ENCODE peak calls at places on chromosomes 5 and 9, in six cellular contexts. E is suprapubic skin, D is glutamatergic neuron, F is nephron progenitor cell, V is adrenal gland, I is colonic mucosa. M is an unnamed sample.

GRCh38 chr5:134141346-134142050 is 27.0 kb downstream of the TCF7 start:
- DNase-seq in E (peak; percentile 44), D (no peak), F (no peak), V (peak; percentile 12), I (no peak), M (peak; percentile 37)

GRCh38 chr5:111017731-111018130 is 53.8 kb upstream of the TSLP start:
- DNase-seq in E (no peak), D (no peak), F (no peak), V (no peak), I (no peak), M (no peak)

GRCh38 chr5:149216515-149216914 is 55.1 kb upstream of the AFAP1L1 start:
- DNase-seq in E (no peak), D (no peak), F (no peak), V (no peak), I (no peak), M (no peak)

GRCh38 chr5:62486672-62487071 is 74.1 kb downstream of the IPO11 start:
- DNase-seq in E (no peak), D (no peak), F (no peak), V (no peak), I (no peak), M (no peak)

GRCh38 chr5:134349463-134349862 is 17.5 kb downstream of the CDKL3 start:
- DNase-seq in E (no peak), D (no peak), F (no peak), V (no peak), I (no peak), M (no peak)

GRCh38 chr9:125649315-125649714 is 57.7 kb downstream of the MAPKAP1 start:
- DNase-seq in E (no peak), D (no peak), F (no peak), V (peak; percentile 65), I (no peak), M (no peak)

GRCh38 chr5:176614805-176615478 is 5.0 kb upstream of the GPRIN1 start:
- DNase-seq in E (no peak), D (no peak), F (no peak), V (peak; percentile 48), I (no peak), M (no peak)

GRCh38 chr5:14212838-14213237 is 69.7 kb downstream of the TRIO start:
- DNase-seq in E (no peak), D (no peak), F (no peak), V (no peak), I (peak; percentile 64), M (no peak)

GRCh38 chr5:34849253-34849652 is 10.3 kb downstream of the TTC23L start:
- DNase-seq in E (no peak), D (no peak), F (no peak), V (no peak), I (no peak), M (no peak)

GRCh38 chr9:83707518-83707767 is 315 bp downstream of the UBQLN1 start:
- DNase-seq in E (peak; percentile 91), D (no peak), F (no peak), V (no peak), I (no peak), M (no peak)

GRCh38 chr9:130444565-130445221 is at the start of gene ASS1:
- DNase-seq in E (no peak), D (no peak), F (peak; percentile 81), V (peak; percentile 86), I (peak; percentile 91), M (peak; percentile 28)

GRCh38 chr5:180718810-180719453 is 20.9 kb downstream of the OR2Y1 start:
- DNase-seq in E (no peak), D (no peak), F (peak; percentile 27), V (no peak), I (no peak), M (peak; percentile 52)

GRCh38 chr5:1540166-1540565 is 16.4 kb upstream of the LPCAT1 start:
- DNase-seq in E (no peak), D (no peak), F (no peak), V (no peak), I (no peak), M (no peak)

GRCh38 chr5:87410941-87411340 is 1.8 kb downstream of the CCNH start:
- DNase-seq in E (no peak), D (no peak), F (no peak), V (no peak), I (no peak), M (no peak)

DNA sequence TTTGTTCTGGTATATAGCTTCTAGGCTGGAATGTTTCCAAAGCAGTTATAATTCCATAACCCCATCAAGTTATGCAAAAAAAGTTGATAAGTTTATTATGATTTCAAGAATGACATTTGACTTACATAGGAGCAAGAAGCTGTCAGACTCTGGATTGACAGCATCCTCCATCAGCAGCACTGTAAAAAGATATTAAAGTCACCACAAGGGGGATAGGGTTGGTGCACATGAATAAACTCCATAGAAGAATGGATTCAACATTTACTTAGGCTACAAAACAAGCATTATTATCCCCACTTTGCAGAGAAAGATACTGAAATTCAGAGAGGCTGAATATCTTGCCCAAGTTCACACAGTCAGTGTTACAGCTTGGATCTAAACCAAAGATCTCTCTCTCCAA is 208.9 kb upstream of the SLC30A5 start:
- DNase-seq in E (no peak), D (no peak), F (no peak), V (no peak), I (no peak), M (no peak)
- TF ChIP-seq CTCF in E (no peak), D (peak; percentile 69), F (peak; percentile 34), V (peak; percentile 29), I (peak; percentile 29), M (peak; percentile 56)

GRCh38 chr9:10268500-10269485 is 344.0 kb downstream of the PTPRD start:
- DNase-seq in E (no peak), D (peak; percentile 71), F (peak; percentile 62), V (peak; percentile 51), I (no peak), M (peak; percentile 77)
- TF ChIP-seq CTCF in E (no peak), D (peak; percentile 71), F (peak; percentile 59), V (peak; percentile 63), I (no peak), M (peak; percentile 53)

GRCh38 chr9:88041447-88041846 is 67.1 kb upstream of the CDK20 start:
- DNase-seq in E (no peak), D (no peak), F (no peak), V (no peak), I (no peak), M (no peak)
- TF ChIP-seq CTCF in E (no peak), D (no peak), F (peak; percentile 29), V (peak; percentile 47), I (no peak), M (no peak)

GRCh38 chr5:71697967-71698366 is 21.1 kb upstream of the CARTPT start:
- DNase-seq in E (no peak), D (peak; percentile 24), F (peak; percentile 31), V (no peak), I (no peak), M (no peak)
- TF ChIP-seq CTCF in E (no peak), D (peak; percentile 75), F (peak; percentile 55), V (peak; percentile 27), I (no peak), M (peak; percentile 69)

GRCh38 chr5:59800375-59800893 is 93.1 kb downstream of the PDE4D start:
- DNase-seq in E (no peak), D (no peak), F (no peak), V (no peak), I (no peak), M (no peak)
- TF ChIP-seq CTCF in E (no peak), D (peak; percentile 43), F (no peak), V (no peak), I (no peak), M (peak; percentile 28)

GRCh38 chr5:15518786-15519185 is 18.8 kb downstream of the FBXL7 start:
- DNase-seq in E (no peak), D (no peak), F (no peak), V (no peak), I (no peak), M (no peak)

GRCh38 chr5:15510816-15511215 is 10.8 kb downstream of the FBXL7 start:
- DNase-seq in E (no peak), D (no peak), F (no peak), V (peak; percentile 28), I (no peak), M (no peak)

GRCh38 chr5:15513379-15513778 is 13.4 kb downstream of the FBXL7 start:
- DNase-seq in E (no peak), D (no peak), F (no peak), V (no peak), I (no peak), M (no peak)

GRCh38 chr5:15516486-15516885 is 16.5 kb downstream of the FBXL7 start:
- DNase-seq in E (no peak), D (no peak), F (no peak), V (no peak), I (no peak), M (no peak)

DNA sequence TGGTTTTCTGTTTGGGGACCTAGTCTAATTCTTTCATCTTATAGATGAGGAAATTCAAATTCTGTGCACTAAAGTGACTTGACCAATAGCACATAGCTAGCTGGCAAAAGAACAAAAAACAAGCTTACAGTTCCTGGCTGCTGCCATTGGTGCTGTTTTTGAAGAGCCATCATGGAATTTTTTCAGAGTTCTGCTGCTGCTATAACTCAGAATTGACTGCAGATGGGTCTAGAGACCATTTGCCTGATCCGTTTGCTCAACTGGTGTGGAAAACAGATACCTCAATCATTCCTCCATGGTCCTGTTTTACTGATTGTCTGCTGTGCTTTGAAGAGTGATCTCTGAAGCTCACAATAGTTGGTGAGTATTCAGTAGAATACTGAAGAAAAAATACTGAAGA is 15.2 kb downstream of the FBXL7 start:
- DNase-seq in E (no peak), D (no peak), F (no peak), V (no peak), I (no peak), M (no peak)
- TF ChIP-seq CTCF in E (no peak), D (no peak), F (no peak), V (no peak), I (no peak), M (no peak)

DNA sequence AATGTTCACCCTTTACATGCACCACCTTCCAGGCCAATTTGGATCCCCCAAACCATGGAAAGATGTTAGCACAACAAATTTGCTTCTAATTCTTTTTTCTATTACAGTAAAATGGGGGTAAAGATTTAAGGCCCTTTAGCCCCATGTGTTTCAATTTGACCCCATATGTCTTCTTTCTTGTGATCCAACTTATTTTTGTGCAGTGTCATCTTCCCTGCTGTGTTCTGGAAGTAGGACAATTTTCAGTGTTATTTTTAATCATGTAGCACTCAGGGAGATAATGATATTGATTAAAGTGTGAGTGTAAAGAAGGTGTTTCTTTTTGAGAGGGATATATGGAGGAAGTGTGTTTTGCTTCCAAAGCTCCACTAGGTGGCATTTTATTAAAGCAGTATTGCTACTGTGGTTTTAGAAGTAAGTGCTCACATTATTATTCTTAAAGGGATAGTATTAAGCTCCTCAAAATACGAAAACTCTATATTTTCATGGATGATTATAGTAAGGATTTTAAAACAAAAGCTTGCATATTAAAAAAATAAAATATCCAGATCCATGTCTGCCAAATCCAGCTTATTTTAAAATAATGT is 118.7 kb upstream of the ATP10B start:
- DNase-seq in E (no peak), D (no peak), F (no peak), V (no peak), I (no peak), M (no peak)
- TF ChIP-seq CTCF in E (no peak), D (peak; percentile 62), F (peak; percentile 50), V (peak; percentile 28), I (no peak), M (peak; percentile 55)

M was measured in endothelial cell.